ENCODE peak calls at places on chromosomes 12 and 14, in seven cellular contexts. I is heart left ventricle, C is small intestine, D is BE2C, N is GM23248, W is tibial nerve, H is trophoblast cell. P is an unnamed sample.

GRCh38 chr12:131195796-131196195 is 242.1 kb downstream of the ADGRD1 start:
- DNase-seq in C (no peak), D (no peak), W (no peak), N (no peak), I (no peak), H (no peak), P (no peak)

GRCh38 chr12:12387521-12387920 is 30.6 kb downstream of the BORCS5 start:
- DNase-seq in W (no peak), N (peak; percentile 88), I (no peak), C (no peak), H (no peak), D (no peak), P (peak; percentile 38)

GRCh38 chr14:93970967-93971634 is 5.3 kb downstream of the ASB2 start:
- DNase-seq in I (no peak), D (no peak), C (peak; percentile 46), N (peak; percentile 43), H (no peak), W (no peak), P (peak; percentile 90)

GRCh38 chr14:104199266-104199665 is 60.9 kb downstream of the KIF26A start:
- DNase-seq in C (no peak), W (no peak), D (no peak), H (no peak), I (no peak), N (no peak), P (no peak)

GRCh38 chr12:109545826-109546225 is 27.5 kb downstream of the MMAB start:
- DNase-seq in I (no peak), D (no peak), N (no peak), H (no peak), C (no peak), W (no peak), P (no peak)

GRCh38 chr12:6524648-6525047 is 9.7 kb upstream of the GAPDH start:
- DNase-seq in W (no peak), D (no peak), H (no peak), I (no peak), C (no peak), N (no peak), P (no peak)

GRCh38 chr12:124967016-124967739 is 21.8 kb downstream of the DHX37 start:
- DNase-seq in N (no peak), I (no peak), D (no peak), W (no peak), H (no peak), C (no peak), P (peak; percentile 56)

GRCh38 chr14:61568572-61569011 is 126.7 kb upstream of the HIF1A start:
- DNase-seq in N (no peak), C (peak; percentile 54), H (peak; percentile 82), W (no peak), D (no peak), I (no peak), P (no peak)

GRCh38 chr12:29566441-29566840 is 69.0 kb upstream of the OVCH1 start:
- DNase-seq in C (no peak), H (no peak), D (no peak), I (no peak), N (no peak), W (no peak), P (no peak)

GRCh38 chr12:70664463-70664862 is 27.2 kb upstream of the PTPRB start:
- DNase-seq in N (no peak), C (no peak), D (no peak), W (no peak), H (no peak), I (peak; percentile 22), P (no peak)

GRCh38 chr14:39988939-39989338 is 556.7 kb upstream of the FBXO33 start:
- DNase-seq in H (peak; percentile 39), C (peak; percentile 45), N (peak; percentile 43), D (no peak), I (no peak), W (no peak), P (no peak)

GRCh38 chr14:50082784-50083466 is 33.4 kb downstream of the VCPKMT start:
- DNase-seq in N (no peak), I (no peak), C (peak; percentile 55), H (no peak), D (no peak), W (no peak), P (peak; percentile 90)

GRCh38 chr12:27257104-27257848 is 13.2 kb downstream of the STK38L start:
- DNase-seq in D (no peak), H (no peak), W (no peak), N (peak; percentile 77), I (no peak), C (no peak), P (no peak)

GRCh38 chr12:47111392-47111778 is 31.6 kb upstream of the AMIGO2 start:
- DNase-seq in C (no peak), W (no peak), I (no peak), D (no peak), N (no peak), H (no peak), P (no peak)

GRCh38 chr12:110780448-110780847 is 37.8 kb upstream of the PPP1CC start:
- DNase-seq in H (no peak), I (no peak), W (no peak), D (no peak), C (no peak), N (no peak), P (no peak)

GRCh38 chr14:59254911-59255545 is 66.6 kb downstream of the DAAM1 start:
- DNase-seq in N (peak; percentile 71), C (no peak), D (peak; percentile 17), W (peak; percentile 42), H (peak; percentile 45), I (peak; percentile 38), P (no peak)

GRCh38 chr12:58206876-58207275 is 265.5 kb downstream of the ATP23 start:
- DNase-seq in H (no peak), N (no peak), C (no peak), I (no peak), D (no peak), W (no peak), P (no peak)
- H3K4me3 ChIP-seq in H (no peak overlapping the region), N (no peak overlapping the region), C (no peak overlapping the region), I (no peak overlapping the region), D (no peak overlapping the region), W (no peak overlapping the region), P (no peak overlapping the region)

GRCh38 chr14:22472935-22473854 is 115.8 kb downstream of the DAD1 start:
- DNase-seq in C (peak; percentile 25), H (peak; percentile 60), W (peak; percentile 80), I (no peak), N (peak; percentile 60), D (no peak), P (peak; percentile 77)

GRCh38 chr14:22466520-22466919 is 122.5 kb downstream of the DAD1 start:
- DNase-seq in D (no peak), W (no peak), N (peak; percentile 62), I (no peak), H (no peak), C (no peak), P (no peak)

GRCh38 chr14:22472466-22472865 is 116.6 kb downstream of the DAD1 start:
- DNase-seq in I (no peak), C (no peak), H (no peak), N (no peak), W (no peak), D (no peak), P (no peak)

GRCh38 chr14:22471545-22472121 is 117.4 kb downstream of the DAD1 start:
- DNase-seq in N (no peak), H (peak; percentile 19), W (no peak), C (peak; percentile 58), I (peak; percentile 41), D (peak; percentile 82), P (peak; percentile 82)

DNA sequence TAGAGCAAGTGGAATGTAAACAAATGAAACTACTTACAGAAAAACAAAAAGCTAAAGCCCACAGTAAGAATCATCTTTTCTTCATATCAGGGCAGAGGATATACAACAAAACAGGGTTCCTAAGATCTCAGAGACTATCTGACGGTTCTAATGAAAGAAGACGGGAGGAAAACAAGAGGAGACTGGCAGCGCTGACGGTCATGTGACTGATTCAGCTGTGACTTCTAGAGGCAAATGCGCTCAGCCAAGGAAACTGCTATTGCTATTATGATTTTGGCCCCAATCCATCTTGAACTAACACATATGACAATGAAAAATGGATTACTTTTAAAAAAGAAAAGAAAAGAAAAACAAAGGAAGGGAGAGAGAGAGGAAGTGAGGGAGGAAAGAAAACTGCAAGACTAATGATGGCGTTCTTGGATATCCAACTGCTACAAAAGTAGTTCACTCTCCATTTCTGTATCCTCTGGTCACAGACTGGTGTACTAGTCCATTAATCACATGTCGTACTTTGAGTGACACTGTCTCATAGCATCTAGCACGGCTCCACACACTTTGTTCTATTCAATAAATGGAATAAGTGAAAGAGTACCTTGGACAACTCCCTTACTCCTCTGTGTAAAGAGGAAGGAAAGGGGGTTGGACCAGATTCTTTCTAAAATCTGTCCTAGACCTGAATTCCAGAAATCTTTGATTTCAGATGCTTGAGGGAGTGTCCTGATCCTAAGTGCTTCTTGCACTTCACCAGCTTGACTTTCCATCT is 119.3 kb downstream of the DAD1 start:
- DNase-seq in C (no peak), D (no peak), H (no peak), N (peak; percentile 28), W (no peak), I (no peak), P (no peak)
- H3K4me3 ChIP-seq in C (no peak overlapping the region), D (no peak overlapping the region), H (no peak overlapping the region), N (no peak overlapping the region), W (no peak overlapping the region), I (no peak overlapping the region), P (no peak overlapping the region)

DNA sequence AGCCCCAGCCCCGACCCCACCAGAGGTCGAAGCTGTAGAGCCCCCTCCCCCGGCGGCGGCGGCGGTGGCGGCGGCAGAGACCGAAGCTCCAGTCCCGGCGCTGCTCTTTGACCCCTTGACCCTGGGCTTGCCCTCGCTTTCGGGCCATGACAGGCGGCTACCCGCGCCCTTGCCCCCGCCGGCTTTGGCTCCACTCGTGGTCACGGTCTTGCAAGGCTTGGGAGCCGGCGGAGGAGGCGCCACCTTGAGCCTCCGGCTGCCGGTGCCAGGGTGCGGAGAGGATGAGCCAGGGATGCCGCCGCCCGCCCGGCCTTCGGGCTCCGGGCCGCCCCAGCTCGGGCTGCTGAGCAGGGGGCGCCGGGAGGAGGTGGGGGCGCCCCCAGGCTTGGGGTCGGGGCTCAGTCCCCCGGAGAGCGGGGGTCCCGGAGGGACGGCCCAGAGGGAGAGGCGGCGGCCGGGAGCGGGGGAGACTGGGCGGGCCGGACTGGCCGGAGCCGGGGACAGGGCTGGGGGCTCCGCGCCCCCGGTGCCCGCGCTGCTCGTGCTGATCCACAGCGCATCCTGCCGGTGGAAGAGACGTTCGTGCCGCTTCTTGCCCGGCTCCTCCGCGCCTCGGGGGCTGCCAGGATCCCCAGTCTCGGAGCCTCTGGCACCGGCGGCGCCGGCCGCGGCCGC is 938 bp downstream of the AGAP2 start:
- DNase-seq in D (peak; percentile 48), C (no peak), I (no peak), H (no peak), N (peak; percentile 67), W (no peak), P (peak; percentile 93)
- H3K4me3 ChIP-seq in D (peak overlapping the region; percentile 36), C (peak overlapping the region; percentile 13), I (peak overlapping the region; percentile 50), H (no peak overlapping the region), N (peak overlapping the region; percentile 53), W (peak overlapping the region; percentile 41), P (peak overlapping the region; percentile 16)

DNA sequence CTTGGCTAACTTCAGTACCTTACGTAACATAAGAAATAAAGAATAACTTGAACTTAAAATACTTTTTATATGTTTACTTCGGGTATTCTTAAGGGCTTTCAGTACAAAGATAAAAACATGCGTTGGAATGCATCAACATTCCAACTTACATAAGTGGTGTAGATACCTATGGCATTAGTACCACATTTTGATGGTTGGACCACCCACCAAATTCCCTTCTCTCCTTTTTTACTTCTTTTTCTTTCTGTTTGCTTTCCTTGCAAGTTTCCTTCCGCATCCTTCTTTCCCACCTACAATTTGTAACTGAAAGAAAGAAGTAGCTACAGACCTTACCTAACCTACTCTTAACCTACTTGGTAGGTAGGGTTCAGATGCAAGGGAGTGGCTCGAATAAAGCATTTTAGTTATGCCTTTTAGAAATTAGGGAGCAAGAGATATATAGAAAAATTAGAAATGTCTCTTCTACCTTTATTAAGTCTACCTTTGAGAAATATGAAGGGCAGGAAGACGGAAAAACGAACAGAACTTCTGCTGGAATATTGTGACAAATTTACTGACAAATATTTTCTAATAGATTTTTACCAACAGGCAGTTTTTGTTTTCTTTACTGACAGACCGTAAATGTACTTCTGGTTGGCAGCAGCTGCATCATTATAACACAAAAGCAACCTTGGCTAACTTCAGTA is 2.1 kb upstream of the ARHGAP5 start:
- DNase-seq in W (no peak), H (peak; percentile 21), C (no peak), D (no peak), I (no peak), N (peak; percentile 20), P (no peak)
- H3K4me3 ChIP-seq in W (peak overlapping the region; percentile 80), H (no peak overlapping the region), C (peak overlapping the region; percentile 85), D (peak overlapping the region; percentile 95), I (peak overlapping the region; percentile 92), N (peak overlapping the region; percentile 86), P (no peak overlapping the region)